ENCODE peak calls at places on chromosomes 2 and 18, in eight cellular contexts. E, X, Y, I, O, T, M and R are unnamed samples.

GRCh38 chr18:8416212-8417019 is 192.8 kb upstream of the RAB12 start:
- DNase-seq in M (no peak), I (no peak), E (no peak), Y (no peak), T (no peak), X (no peak), O (no peak), R (no peak)

GRCh38 chr18:48139427-48140347 is 209.2 kb upstream of the SMAD2 start:
- DNase-seq in E (no peak), O (no peak), M (peak), I (peak), T (no peak), X (no peak), Y (no peak), R (peak)

GRCh38 chr18:986071-986470 is 81.4 kb downstream of the ADCYAP1 start:
- DNase-seq in O (no peak), E (no peak), Y (no peak), M (no peak), T (no peak), X (no peak), I (no peak), R (no peak)

GRCh38 chr2:19757586-19757985 is 144.2 kb downstream of the TTC32 start:
- DNase-seq in Y (no peak), M (no peak), I (no peak), T (no peak), X (no peak), O (no peak), E (no peak), R (no peak)

GRCh38 chr2:239991689-239992314 is 33.3 kb downstream of the NDUFA10 start:
- DNase-seq in M (no peak), O (no peak), I (no peak), E (no peak), T (no peak), X (peak), Y (no peak), R (no peak)

GRCh38 chr2:119218478-119219064 is 5.1 kb upstream of the STEAP3 start:
- DNase-seq in I (peak), T (no peak), Y (no peak), O (peak), E (no peak), M (no peak), X (no peak), R (peak)

GRCh38 chr18:28175047-28175929 is 1.6 kb downstream of the CDH2 start:
- DNase-seq in I (no peak), Y (no peak), M (no peak), E (no peak), X (no peak), T (no peak), O (peak), R (peak)

GRCh38 chr2:47904903-47905453 is 1.3 kb downstream of the FBXO11 start:
- DNase-seq in Y (peak), E (peak), M (peak), T (peak), O (no peak), X (no peak), I (peak), R (peak)

GRCh38 chr2:20136149-20136548 is 84.7 kb upstream of the LAPTM4A start:
- DNase-seq in I (no peak), X (no peak), E (no peak), Y (no peak), O (peak), M (no peak), T (no peak), R (no peak)

GRCh38 chr2:52340185-52340584 is 1308.3 kb upstream of the NRXN1 start:
- DNase-seq in E (no peak), T (no peak), M (no peak), Y (no peak), X (no peak), I (no peak), O (no peak), R (no peak)

GRCh38 chr2:63053235-63053888 is 2.7 kb downstream of the OTX1 start:
- DNase-seq in M (no peak), I (no peak), Y (no peak), T (peak), X (no peak), O (no peak), E (no peak), R (no peak)

GRCh38 chr18:49899647-49900330 is 86.5 kb upstream of the ACAA2 start:
- DNase-seq in T (no peak), E (no peak), X (no peak), M (no peak), O (no peak), I (no peak), Y (no peak), R (no peak)

GRCh38 chr18:21454725-21455124 is 145.8 kb downstream of the ESCO1 start:
- DNase-seq in T (no peak), Y (no peak), O (no peak), M (no peak), I (no peak), X (no peak), E (no peak), R (no peak)

GRCh38 chr2:38427053-38427452 is 50.0 kb upstream of the ATL2 start:
- DNase-seq in O (no peak), M (no peak), T (no peak), Y (no peak), I (no peak), X (no peak), E (no peak), R (no peak)

GRCh38 chr2:54042341-54042740 is 71.5 kb upstream of the PSME4 start:
- DNase-seq in Y (no peak), E (no peak), O (no peak), M (no peak), X (no peak), I (no peak), T (no peak), R (no peak)

GRCh38 chr2:36397040-36397616 is 41.5 kb downstream of the CRIM1 start:
- DNase-seq in T (no peak), E (no peak), Y (no peak), X (no peak), I (no peak), M (no peak), O (no peak), R (no peak)